ENCODE peak calls at places on chromosomes 3 and 15, in four cellular contexts. O, C, A and Q are unnamed samples.

GRCh38 chr15:83766326-83766725 is 112.4 kb downstream of the ADAMTSL3 start:
- DNase-seq in C (no peak), O (peak; percentile 83), A (no peak), Q (no peak)

GRCh38 chr15:90929709-90930019 is 2.7 kb downstream of the HDDC3 start:
- DNase-seq in A (no peak), C (no peak), O (no peak), Q (no peak)

GRCh38 chr3:150147776-150148175 is 177.1 kb upstream of the PFN2 start:
- DNase-seq in C (no peak), A (no peak), O (peak; percentile 97), Q (no peak)

GRCh38 chr3:57091874-57092273 is 31.4 kb downstream of the SPATA12 start:
- DNase-seq in O (no peak), C (no peak), A (no peak), Q (no peak)

GRCh38 chr15:66654718-66655375 is 47.2 kb upstream of the SMAD6 start:
- DNase-seq in A (no peak), C (no peak), O (no peak), Q (no peak)

GRCh38 chr15:68431792-68432401 is at the start of gene ITGA11:
- DNase-seq in A (no peak), O (peak; percentile 36), C (peak; percentile 39), Q (no peak)

GRCh38 chr15:34366271-34367043 is 539 bp downstream of the LPCAT4 start:
- DNase-seq in A (peak; percentile 22), C (peak; percentile 55), O (peak; percentile 20), Q (peak; percentile 41)

GRCh38 chr3:14539384-14540208 is 546 bp downstream of the GRIP2 start:
- DNase-seq in A (no peak), O (no peak), C (no peak), Q (no peak)

GRCh38 chr15:81492303-81492702 is 118.3 kb upstream of the TMC3 start:
- DNase-seq in C (no peak), O (peak; percentile 20), A (no peak), Q (no peak)

GRCh38 chr15:80582816-80583423 is 112.2 kb upstream of the ABHD17C start:
- DNase-seq in O (no peak), A (no peak), C (no peak), Q (no peak)

GRCh38 chr15:68512578-68512977 is 66.2 kb upstream of the CORO2B start:
- DNase-seq in O (no peak), C (no peak), A (no peak), Q (no peak)

GRCh38 chr3:43621406-43621973 is 321 bp downstream of the ANO10 start:
- DNase-seq in O (no peak), C (no peak), A (no peak), Q (no peak)

GRCh38 chr3:25897019-25897418 is 107.1 kb downstream of the OXSM start:
- DNase-seq in C (no peak), O (peak; percentile 6), A (no peak), Q (no peak)

GRCh38 chr15:56813995-56814394 is 80.7 kb upstream of the ZNF280D start:
- DNase-seq in C (no peak), A (no peak), O (no peak), Q (no peak)

GRCh38 chr15:40242216-40242599 is 3.3 kb downstream of the PAK6 start:
- DNase-seq in A (no peak), C (no peak), O (no peak), Q (no peak)

GRCh38 chr3:128052831-128053419 is 688 bp downstream of the SEC61A1 start:
- DNase-seq in O (no peak), C (no peak), A (no peak), Q (no peak)

GRCh38 chr3:53286727-53287412 is 31.0 kb upstream of the TKT start:
- DNase-seq in A (no peak), O (peak; percentile 79), C (no peak), Q (no peak)